ENCODE peak calls at places on chromosome 12, in six cellular contexts. L is GM23338, B is trophoblast cell, J is cardiac muscle cell, G is adipocyte, M is kidney epithelial cell. N is an unnamed sample. For H3K36me3, the result is how much of the 10 kb centered on the place peaks cover.

GRCh38 chr12:75744607-75745256 is 233.3 kb upstream of the KRR1 start:
- DNase-seq in B (no peak), G (no peak), L (peak), J (no peak), M (no peak), N (no peak)

GRCh38 chr12:10098762-10099161 is at the start of gene CLEC1A:
- DNase-seq in L (peak), G (peak), B (peak), J (no peak), M (no peak), N (peak)

GRCh38 chr12:105240233-105240632 is 4.3 kb upstream of the APPL2 start:
- DNase-seq in B (no peak), G (no peak), J (no peak), M (no peak), L (no peak), N (no peak)

GRCh38 chr12:64385468-64385867 is 5.1 kb downstream of the C12orf56 start:
- DNase-seq in L (no peak), B (no peak), M (no peak), G (no peak), J (no peak), N (no peak)

GRCh38 chr12:106498056-106498455 is 84.7 kb upstream of the RFX4 start:
- DNase-seq in G (peak), M (no peak), J (peak), L (no peak), B (no peak), N (no peak)

GRCh38 chr12:77064891-77065360 is 443 bp downstream of the E2F7 start:
- DNase-seq in B (no peak), J (no peak), M (no peak), G (no peak), L (peak), N (no peak)

GRCh38 chr12:51533799-51534198 is 57.2 kb upstream of the SCN8A start:
- DNase-seq in L (peak), M (no peak), J (peak), G (no peak), B (no peak), N (no peak)

GRCh38 chr12:122057769-122058168 is 20.8 kb upstream of the MLXIP start:
- DNase-seq in M (no peak), G (no peak), L (no peak), B (no peak), J (no peak), N (no peak)

GRCh38 chr12:53659609-53660008 is 16.3 kb downstream of the ATP5MC2 start:
- DNase-seq in B (no peak), G (peak), J (peak), M (no peak), L (no peak), N (no peak)

GRCh38 chr12:46676396-46676795 is 149.4 kb downstream of the SLC38A4 start:
- DNase-seq in B (no peak), G (no peak), J (no peak), L (no peak), M (no peak), N (no peak)

GRCh38 chr12:67843257-67843656 is 146.0 kb upstream of the IFNG-AS1 start:
- DNase-seq in L (no peak), J (no peak), M (no peak), B (no peak), G (no peak), N (no peak)

GRCh38 chr12:62876938-62877548 is 57.9 kb downstream of the PPM1H start:
- DNase-seq in G (no peak), L (no peak), M (no peak), B (no peak), J (peak), N (no peak)

GRCh38 chr12:42010715-42011114 is 134.0 kb downstream of the GXYLT1 start:
- DNase-seq in J (no peak), L (no peak), M (no peak), B (no peak), G (no peak), N (no peak)

GRCh38 chr12:29402437-29402836 is 21.5 kb upstream of the ERGIC2 start:
- DNase-seq in L (no peak), B (no peak), M (no peak), G (no peak), J (no peak), N (no peak)

GRCh38 chr12:69553626-69554248 is 31.5 kb upstream of the CCT2 start:
- DNase-seq in J (peak), B (peak), M (no peak), L (no peak), G (peak), N (no peak)

GRCh38 chr12:81974762-81975161 is 215.6 kb upstream of the PPFIA2 start:
- DNase-seq in B (no peak), M (no peak), J (no peak), G (no peak), L (no peak), N (no peak)

GRCh38 chr12:120739821-120740613 is 14.4 kb downstream of the ACADS start:
- DNase-seq in L (no peak), M (no peak), B (no peak), J (no peak), G (no peak), N (peak)

GRCh38 chr12:23504043-23504442 is 445.4 kb downstream of the SOX5 start:
- DNase-seq in B (no peak), G (no peak), M (no peak), J (no peak), L (peak), N (peak)

GRCh38 chr12:27534765-27535161 is 10.8 kb downstream of the PPFIBP1 start:
- DNase-seq in J (no peak), G (no peak), L (no peak), B (no peak), M (no peak), N (no peak)

GRCh38 chr12:33588082-33588712 is 148.6 kb upstream of the SYT10 start:
- DNase-seq in J (peak), L (peak), G (peak), M (no peak), B (peak), N (no peak)

GRCh38 chr12:11496157-11496851 is 100.9 kb upstream of the PRB2 start:
- DNase-seq in B (no peak), M (no peak), G (no peak), L (peak), J (no peak), N (peak)

GRCh38 chr12:3988519-3989217 is 115.5 kb upstream of the PARP11 start:
- DNase-seq in M (no peak), B (no peak), J (no peak), L (no peak), G (no peak), N (no peak)

GRCh38 chr12:96192926-96193573 is 1.1 kb upstream of the ELK3 start:
- DNase-seq in L (no peak), G (no peak), M (no peak), J (no peak), B (no peak), N (no peak)

GRCh38 chr12:78753058-78753457 is 111.5 kb upstream of the SYT1 start:
- DNase-seq in B (no peak), M (no peak), J (no peak), L (no peak), G (no peak), N (no peak)

GRCh38 chr12:3098436-3098835 is 21.3 kb downstream of the TSPAN9 start:
- DNase-seq in L (no peak), J (no peak), B (no peak), M (no peak), G (no peak), N (no peak)

GRCh38 chr12:82174936-82175335 is 183.3 kb downstream of the CCDC59 start:
- DNase-seq in J (no peak), M (no peak), B (no peak), G (no peak), L (peak), N (no peak)

GRCh38 chr12:8996682-8997405 is 7.5 kb downstream of the KLRG1 start:
- DNase-seq in G (peak), J (peak), L (no peak), M (peak), B (peak), N (no peak)

DNA sequence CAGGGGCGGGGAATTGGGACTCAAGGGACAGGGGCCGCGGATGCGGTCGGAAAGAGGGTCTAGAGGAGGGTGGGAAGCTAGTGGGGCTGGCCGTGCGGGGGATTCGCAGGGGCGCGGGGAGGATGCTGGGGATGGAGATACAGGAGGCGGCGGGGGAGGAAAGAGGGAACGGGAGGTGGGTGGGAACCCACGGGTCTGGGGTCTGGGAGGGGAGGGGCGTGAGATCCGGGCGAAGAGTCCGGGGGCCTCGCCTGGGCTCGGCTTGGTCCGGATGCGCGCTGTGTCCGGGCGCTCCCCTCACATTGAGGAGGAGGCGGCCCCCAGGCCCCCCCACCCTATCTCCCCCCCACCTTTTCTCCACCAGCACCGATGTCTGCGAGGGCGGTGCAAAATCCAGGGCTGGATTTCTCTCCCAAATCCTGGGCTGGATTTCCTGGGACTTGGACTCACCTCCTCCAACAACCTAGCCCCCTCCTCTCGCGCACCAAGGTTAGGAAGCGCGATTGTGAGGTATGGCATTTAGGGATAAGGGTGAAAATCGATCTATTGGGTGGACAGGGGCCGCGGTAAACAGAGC is at the start of gene AGAP2:
- DNase-seq in M (no peak), G (no peak), J (peak), L (peak), B (no peak), N (peak)
- H3K4me3 ChIP-seq in M (no peak), G (no peak), J (peak), L (peak), B (no peak), N (peak)

GRCh38 chr12:109923038-109923437 is 23.0 kb downstream of the TCHP start:
- DNase-seq in L (no peak), G (no peak), B (no peak), J (no peak), M (no peak), N (no peak)
- H3K36me3 ChIP-seq in L (under half), G (under half), B (under half), J (under half), M (under half), N (under half)

GRCh38 chr12:65882504-65882903 is 58.2 kb downstream of the HMGA2 start:
- DNase-seq in B (no peak), J (no peak), M (no peak), L (no peak), G (no peak), N (no peak)
- H3K4me3 ChIP-seq in B (no peak), J (no peak), M (no peak), L (no peak), G (peak), N (no peak)

GRCh38 chr12:110351119-110351518 is 52.4 kb downstream of the ANAPC7 start:
- DNase-seq in J (no peak), L (no peak), G (no peak), M (no peak), B (no peak), N (peak)

GRCh38 chr12:110347767-110348166 is 55.7 kb downstream of the ANAPC7 start:
- DNase-seq in J (no peak), L (no peak), M (no peak), G (no peak), B (no peak), N (no peak)

GRCh38 chr12:110349521-110350151 is 53.9 kb downstream of the ANAPC7 start:
- DNase-seq in G (no peak), M (no peak), J (peak), L (no peak), B (no peak), N (peak)

GRCh38 chr12:110348431-110349059 is 55.0 kb downstream of the ANAPC7 start:
- DNase-seq in L (no peak), J (no peak), G (no peak), M (no peak), B (no peak), N (no peak)

GRCh38 chr12:110349096-110349495 is 54.4 kb downstream of the ANAPC7 start:
- DNase-seq in B (no peak), J (no peak), L (no peak), G (no peak), M (no peak), N (no peak)
- H3K36me3 ChIP-seq in B (half or more), J (half or more), L (under half), G (half or more), M (under half), N (half or more)

GRCh38 chr12:112005419-112006395 is 7.3 kb downstream of the TMEM116 start:
- DNase-seq in G (peak), L (peak), M (no peak), J (peak), B (peak), N (peak)
- H3K4me3 ChIP-seq in G (peak), L (no peak), M (no peak), J (no peak), B (no peak), N (no peak)

GRCh38 chr12:48832321-48833060 is 14.2 kb downstream of the CACNB3 start:
- DNase-seq in G (no peak), J (no peak), B (no peak), M (no peak), L (no peak), N (no peak)
- H3K36me3 ChIP-seq in G (half or more), J (half or more), B (half or more), M (under half), L (half or more), N (half or more)

N was measured in H7.